ENCODE peak calls at places on chromosome 3, in seven cellular contexts. T is activated CD8-positive, alpha-beta memory T cell treated with anti-CD3 and anti-CD28 coated beads, Interleukin-2, amount 50 U/mL, for 48 hours; X is upper lobe of right lung; L is anterior cingulate cortex; R is skeletal muscle cell; Q is H1; M is neural crest cell. I is an unnamed sample.

GRCh38 chr3:186931487-186932280 is 1.4 kb downstream of the ST6GAL1 start:
- DNase-seq in X (peak), L (no peak), R (no peak), Q (no peak), M (peak), T (peak), I (no peak)

GRCh38 chr3:94928921-94929320 is 866.1 kb downstream of the NSUN3 start:
- DNase-seq in X (no peak), T (no peak), L (no peak), R (peak), Q (no peak), M (no peak), I (no peak)

GRCh38 chr3:26353052-26353451 is 269.5 kb upstream of the LRRC3B start:
- DNase-seq in T (no peak), X (no peak), M (no peak), R (no peak), Q (no peak), L (no peak), I (no peak)

GRCh38 chr3:87006844-87007439 is 16.0 kb upstream of the VGLL3 start:
- DNase-seq in R (no peak), L (no peak), M (no peak), T (no peak), X (no peak), Q (no peak), I (no peak)

GRCh38 chr3:189568931-189569330 is 62.3 kb upstream of the TP63 start:
- DNase-seq in Q (no peak), X (no peak), T (no peak), L (no peak), R (no peak), M (no peak), I (no peak)

GRCh38 chr3:156131241-156131640 is 10.9 kb downstream of the KCNAB1 start:
- DNase-seq in R (no peak), L (no peak), Q (no peak), X (no peak), T (no peak), M (no peak), I (no peak)

GRCh38 chr3:38347421-38348200 is 1.0 kb downstream of the XYLB start:
- DNase-seq in R (no peak), T (no peak), M (no peak), X (no peak), L (no peak), Q (no peak), I (no peak)

GRCh38 chr3:195549931-195550519 is 6.9 kb upstream of the PPP1R2 start:
- DNase-seq in Q (no peak), R (no peak), M (no peak), L (no peak), T (peak), X (no peak), I (no peak)

GRCh38 chr3:174541708-174542107 is 317.4 kb upstream of the NAALADL2 start:
- DNase-seq in M (no peak), R (no peak), L (no peak), X (no peak), Q (no peak), T (no peak), I (no peak)

GRCh38 chr3:18284716-18285115 is 140.4 kb downstream of the SATB1 start:
- DNase-seq in R (no peak), L (no peak), X (no peak), Q (no peak), M (no peak), T (no peak), I (no peak)

GRCh38 chr3:89262561-89262960 is 155.1 kb downstream of the EPHA3 start:
- DNase-seq in T (no peak), L (no peak), M (no peak), X (no peak), R (no peak), Q (no peak), I (no peak)

GRCh38 chr3:197406266-197406665 is 107.9 kb upstream of the DLG1 start:
- DNase-seq in L (no peak), X (peak), R (peak), M (no peak), T (no peak), Q (no peak), I (no peak)

GRCh38 chr3:183159319-183159718 is 3.2 kb downstream of the LAMP3 start:
- DNase-seq in T (no peak), X (no peak), L (no peak), R (no peak), Q (no peak), M (no peak), I (no peak)

I was measured in GM19239.